ENCODE peak calls at places on chromosomes 13 and 19, in seven cellular contexts. T is SJSA1; F is ovary; L is AG04449; B is CD8-positive, alpha-beta T cell; R is body of pancreas; X is foreskin fibroblast. D is an unnamed sample.

GRCh38 chr19:42369433-42370067 is 20.5 kb downstream of the CNFN start:
- DNase-seq in T (no peak), F (no peak), L (no peak), B (no peak), R (no peak), X (no peak), D (no peak)

GRCh38 chr19:54341295-54341694 is 2.3 kb upstream of the LILRA4 start:
- DNase-seq in T (no peak), F (no peak), L (no peak), B (no peak), R (no peak), X (no peak), D (no peak)

GRCh38 chr19:46617566-46618079 is 7.3 kb downstream of the PTGIR start:
- DNase-seq in T (no peak), F (no peak), L (no peak), B (no peak), R (no peak), X (no peak), D (no peak)

GRCh38 chr13:29840585-29840984 is 9.8 kb downstream of the UBL3 start:
- DNase-seq in T (no peak), F (no peak), L (no peak), B (no peak), R (no peak), X (no peak), D (no peak)

GRCh38 chr13:97259787-97260641 is 37.9 kb downstream of the MBNL2 start:
- DNase-seq in T (peak; percentile 60), F (no peak), L (peak; percentile 53), B (no peak), R (no peak), X (peak; percentile 76), D (no peak)

GRCh38 chr13:67229438-67230242 is 496 bp downstream of the PCDH9 start:
- DNase-seq in T (no peak), F (no peak), L (peak; percentile 2), B (no peak), R (no peak), X (no peak), D (no peak)

GRCh38 chr13:21124853-21125252 is 51.5 kb downstream of the SKA3 start:
- DNase-seq in T (peak; percentile 68), F (no peak), L (no peak), B (no peak), R (no peak), X (peak; percentile 65), D (peak; percentile 62)

GRCh38 chr13:102400619-102401125 is 1.2 kb downstream of the FGF14 start:
- DNase-seq in T (no peak), F (no peak), L (no peak), B (no peak), R (peak; percentile 31), X (peak; percentile 81), D (no peak)

GRCh38 chr13:94679614-94680013 is 32.7 kb downstream of the SOX21 start:
- DNase-seq in T (no peak), F (no peak), L (no peak), B (no peak), R (no peak), X (no peak), D (no peak)
- H3K4me3 ChIP-seq in T (no peak overlapping the region), F (no peak overlapping the region), L (no peak overlapping the region), B (no peak overlapping the region), R (no peak overlapping the region), X (no peak overlapping the region), D (no peak overlapping the region)

GRCh38 chr13:51929699-51930098 is 67.9 kb downstream of the CCDC70 start:
- DNase-seq in T (no peak), F (no peak), L (no peak), B (no peak), R (no peak), X (no peak), D (no peak)
- H3K4me3 ChIP-seq in T (no peak overlapping the region), F (no peak overlapping the region), L (no peak overlapping the region), B (no peak overlapping the region), R (no peak overlapping the region), X (no peak overlapping the region), D (no peak overlapping the region)

GRCh38 chr19:29999490-29999889 is 57.5 kb downstream of the URI1 start:
- DNase-seq in T (no peak), F (no peak), L (no peak), B (no peak), R (no peak), X (no peak), D (no peak)
- H3K4me3 ChIP-seq in T (no peak overlapping the region), F (no peak overlapping the region), L (no peak overlapping the region), B (no peak overlapping the region), R (no peak overlapping the region), X (no peak overlapping the region), D (no peak overlapping the region)

GRCh38 chr13:23505007-23505406 is 65.2 kb upstream of the TNFRSF19 start:
- DNase-seq in T (no peak), F (no peak), L (no peak), B (no peak), R (no peak), X (peak; percentile 71), D (no peak)

GRCh38 chr13:23504188-23504587 is 66.0 kb upstream of the TNFRSF19 start:
- DNase-seq in T (no peak), F (no peak), L (no peak), B (no peak), R (no peak), X (peak; percentile 67), D (no peak)

GRCh38 chr13:23496255-23496654 is 62.8 kb upstream of the SACS start:
- DNase-seq in T (no peak), F (no peak), L (no peak), B (no peak), R (no peak), X (no peak), D (no peak)

GRCh38 chr13:23497186-23497585 is 63.7 kb upstream of the SACS start:
- DNase-seq in T (no peak), F (no peak), L (no peak), B (no peak), R (no peak), X (no peak), D (no peak)

DNA sequence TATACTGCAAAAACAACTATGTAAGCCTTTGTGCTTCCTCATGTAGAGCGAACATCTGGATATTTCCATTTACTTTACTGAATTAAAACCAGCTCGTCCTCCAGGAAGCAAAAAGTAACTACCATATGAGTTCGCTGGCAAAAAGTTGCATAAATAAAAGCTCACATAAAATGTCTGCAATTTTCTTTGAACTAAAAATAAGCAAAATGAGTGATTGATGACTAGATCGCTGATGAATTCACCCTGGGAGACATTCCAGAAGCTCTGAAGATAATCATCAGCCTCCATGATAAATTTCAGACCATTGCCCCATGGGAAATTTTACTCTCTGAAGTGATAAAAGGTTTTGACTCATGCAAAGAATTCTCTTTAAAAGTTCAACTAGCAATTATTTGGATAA is 67.4 kb upstream of the SACS start:
- DNase-seq in T (no peak), F (no peak), L (peak; percentile 93), B (no peak), R (no peak), X (peak; percentile 90), D (no peak)
- H3K4me3 ChIP-seq in T (no peak overlapping the region), F (no peak overlapping the region), L (no peak overlapping the region), B (no peak overlapping the region), R (no peak overlapping the region), X (no peak overlapping the region), D (no peak overlapping the region)

GRCh38 chr19:10231624-10232228 is 595 bp upstream of the S1PR2 start:
- DNase-seq in T (no peak), F (no peak), L (no peak), B (no peak), R (no peak), X (no peak), D (no peak)
- H3K4me3 ChIP-seq in T (peak overlapping the region; percentile 72), F (peak overlapping the region; percentile 57), L (peak overlapping the region; percentile 81), B (peak overlapping the region; percentile 90), R (peak overlapping the region; percentile 68), X (peak overlapping the region; percentile 97), D (peak overlapping the region; percentile 71)